ENCODE peak calls at places on chromosome 9, in eight cellular contexts. O is lower leg skin, F is mucosa of descending colon, E is heart right ventricle, T is fibroblast of mammary gland, C is SK-N-SH, Y is cardiac muscle cell, Q is choroid plexus epithelial cell. J is an unnamed sample.

GRCh38 chr9:93422987-93423386 is 28.5 kb upstream of the FAM120A start:
- DNase-seq in O (no peak), T (no peak), E (no peak), Y (no peak), C (no peak), Q (no peak), F (peak), J (no peak)

GRCh38 chr9:98495530-98495929 is 213.2 kb downstream of the GABBR2 start:
- DNase-seq in T (no peak), O (no peak), Y (no peak), F (no peak), C (no peak), E (no peak), Q (no peak), J (no peak)

GRCh38 chr9:68533678-68534077 is 7.0 kb downstream of the TMEM252 start:
- DNase-seq in C (no peak), E (no peak), T (no peak), Y (peak), Q (peak), O (no peak), F (no peak), J (no peak)

GRCh38 chr9:83598487-83598886 is 24.5 kb upstream of the IDNK start:
- DNase-seq in O (no peak), C (no peak), T (peak), Q (peak), F (no peak), Y (peak), E (no peak), J (peak)

GRCh38 chr9:38650564-38650963 is 30.2 kb upstream of the ANKRD18A start:
- DNase-seq in F (no peak), Y (no peak), E (no peak), Q (no peak), T (no peak), C (no peak), O (no peak), J (no peak)

GRCh38 chr9:133351908-133352634 is 4.1 kb downstream of the RPL7A start:
- DNase-seq in O (no peak), C (peak), E (no peak), Q (peak), T (peak), F (peak), Y (peak), J (peak)

GRCh38 chr9:36039121-36039520 is 2.4 kb downstream of the RECK start:
- DNase-seq in F (no peak), C (no peak), O (no peak), E (no peak), Q (no peak), Y (no peak), T (no peak), J (no peak)

GRCh38 chr9:105132576-105132975 is 111.9 kb upstream of the SLC44A1 start:
- DNase-seq in E (no peak), F (no peak), C (no peak), O (no peak), Y (peak), Q (peak), T (peak), J (peak)

GRCh38 chr9:120446681-120447080 is 133.3 kb downstream of the CDK5RAP2 start:
- DNase-seq in Y (peak), E (no peak), Q (peak), T (no peak), C (no peak), F (no peak), O (no peak), J (no peak)

GRCh38 chr9:135392511-135392910 is 87.1 kb upstream of the PPP1R26 start:
- DNase-seq in Y (no peak), E (no peak), Q (no peak), O (no peak), C (no peak), T (no peak), F (no peak), J (no peak)

GRCh38 chr9:93567271-93567959 is 9.0 kb upstream of the PHF2 start:
- DNase-seq in Y (no peak), E (no peak), F (no peak), O (no peak), C (no peak), T (no peak), Q (no peak), J (no peak)

GRCh38 chr9:120911295-120911843 is 15.2 kb downstream of the TRAF1 start:
- DNase-seq in Y (no peak), O (no peak), E (no peak), F (no peak), Q (no peak), T (no peak), C (no peak), J (no peak)

GRCh38 chr9:119829748-119830147 is 460.5 kb upstream of the BRINP1 start:
- DNase-seq in O (no peak), T (no peak), Y (no peak), C (no peak), F (no peak), E (no peak), Q (no peak), J (peak)

GRCh38 chr9:138053321-138053868 is 175.8 kb downstream of the CACNA1B start:
- DNase-seq in Q (no peak), O (no peak), F (no peak), E (no peak), C (peak), Y (no peak), T (no peak), J (no peak)

GRCh38 chr9:125785187-125785840 is 38.1 kb downstream of the PBX3 start:
- DNase-seq in Y (no peak), F (no peak), Q (no peak), O (no peak), T (peak), C (no peak), E (no peak), J (no peak)

GRCh38 chr9:133953621-133953975 is 38.5 kb downstream of the VAV2 start:
- DNase-seq in Y (no peak), O (no peak), C (no peak), Q (no peak), E (peak), F (no peak), T (no peak), J (no peak)

GRCh38 chr9:93133641-93134017 is 422 bp downstream of the NINJ1 start:
- DNase-seq in Q (peak), T (peak), C (peak), E (peak), F (peak), O (no peak), Y (peak), J (peak)

GRCh38 chr9:89955626-89956025 is 350.8 kb downstream of the GADD45G start:
- DNase-seq in Q (no peak), T (no peak), O (no peak), Y (no peak), C (no peak), F (no peak), E (no peak), J (no peak)

GRCh38 chr9:90815183-90815943 is 13.7 kb downstream of the SYK start:
- DNase-seq in O (no peak), T (no peak), F (peak), Y (peak), C (no peak), Q (peak), E (no peak), J (no peak)

GRCh38 chr9:134065720-134066419 is 2.0 kb downstream of the BRD3 start:
- DNase-seq in Q (peak), T (peak), F (peak), O (no peak), E (no peak), C (peak), Y (peak), J (peak)

GRCh38 chr9:2209400-2209799 is 194.3 kb downstream of the SMARCA2 start:
- DNase-seq in T (no peak), Y (no peak), Q (no peak), E (no peak), C (no peak), F (no peak), O (no peak), J (no peak)

GRCh38 chr9:69916950-69917349 is 96.3 kb downstream of the CFAP95 start:
- DNase-seq in T (no peak), E (no peak), Q (no peak), F (no peak), O (no peak), C (no peak), Y (no peak), J (peak)

GRCh38 chr9:121676916-121677315 is 25.5 kb downstream of the DAB2IP start:
- DNase-seq in T (no peak), Y (no peak), O (no peak), F (no peak), C (no peak), Q (no peak), E (no peak), J (no peak)

GRCh38 chr9:69888876-69889585 is 68.4 kb downstream of the CFAP95 start:
- DNase-seq in C (no peak), T (no peak), O (no peak), F (no peak), E (no peak), Y (no peak), Q (no peak), J (no peak)

GRCh38 chr9:76292246-76292645 is 102.0 kb downstream of the RFK start:
- DNase-seq in Q (peak), C (no peak), E (no peak), T (peak), O (no peak), F (no peak), Y (peak), J (no peak)

GRCh38 chr9:91195372-91196012 is 166.2 kb downstream of the AUH start:
- DNase-seq in T (peak), E (no peak), O (no peak), C (no peak), F (no peak), Q (no peak), Y (no peak), J (no peak)

GRCh38 chr9:98640394-98640793 is 68.3 kb downstream of the GABBR2 start:
- DNase-seq in T (no peak), F (no peak), Q (no peak), E (no peak), C (no peak), O (no peak), Y (no peak), J (no peak)

GRCh38 chr9:94648191-94648590 is 8.9 kb upstream of the FBP1 start:
- DNase-seq in E (no peak), T (no peak), Y (no peak), O (no peak), F (no peak), Q (no peak), C (no peak), J (no peak)

GRCh38 chr9:126721531-126722098 is 83.2 kb upstream of the ZBTB43 start:
- DNase-seq in T (no peak), O (no peak), C (no peak), F (no peak), Q (no peak), E (no peak), Y (no peak), J (no peak)

GRCh38 chr9:90825586-90825985 is 24.0 kb downstream of the SYK start:
- DNase-seq in Q (no peak), O (no peak), F (no peak), Y (no peak), C (no peak), T (no peak), E (no peak), J (no peak)

GRCh38 chr9:129945314-129945713 is 97.7 kb downstream of the FNBP1 start:
- DNase-seq in C (no peak), O (no peak), Y (no peak), F (no peak), E (no peak), Q (no peak), T (no peak), J (no peak)

GRCh38 chr9:86043586-86043985 is 55.8 kb downstream of the GOLM1 start:
- DNase-seq in C (no peak), Q (no peak), E (no peak), Y (no peak), F (no peak), O (no peak), T (no peak), J (no peak)

GRCh38 chr9:126861707-126862460 is 1.4 kb downstream of the ZBTB34 start:
- DNase-seq in F (peak), C (no peak), E (no peak), T (peak), Y (peak), Q (peak), O (no peak), J (peak)

GRCh38 chr9:27468000-27468399 is 56.1 kb upstream of the IFNK start:
- DNase-seq in Y (no peak), Q (no peak), C (no peak), O (no peak), E (no peak), T (no peak), F (no peak), J (no peak)

GRCh38 chr9:121107881-121108280 is 33.1 kb downstream of the CNTRL start:
- DNase-seq in F (no peak), C (no peak), Q (no peak), T (no peak), O (no peak), Y (peak), E (no peak), J (no peak)

GRCh38 chr9:106621299-106621920 is 241.6 kb upstream of the ZNF462 start:
- DNase-seq in E (no peak), T (no peak), Q (peak), F (no peak), Y (peak), C (no peak), O (no peak), J (no peak)

GRCh38 chr9:127172066-127172707 is 49.8 kb upstream of the ANGPTL2 start:
- DNase-seq in T (no peak), F (no peak), E (no peak), Q (no peak), O (no peak), C (no peak), Y (no peak), J (no peak)

GRCh38 chr9:2066312-2067273 is 51.4 kb downstream of the SMARCA2 start:
- DNase-seq in Q (peak), T (peak), C (no peak), Y (peak), F (no peak), O (no peak), E (no peak), J (peak)

DNA sequence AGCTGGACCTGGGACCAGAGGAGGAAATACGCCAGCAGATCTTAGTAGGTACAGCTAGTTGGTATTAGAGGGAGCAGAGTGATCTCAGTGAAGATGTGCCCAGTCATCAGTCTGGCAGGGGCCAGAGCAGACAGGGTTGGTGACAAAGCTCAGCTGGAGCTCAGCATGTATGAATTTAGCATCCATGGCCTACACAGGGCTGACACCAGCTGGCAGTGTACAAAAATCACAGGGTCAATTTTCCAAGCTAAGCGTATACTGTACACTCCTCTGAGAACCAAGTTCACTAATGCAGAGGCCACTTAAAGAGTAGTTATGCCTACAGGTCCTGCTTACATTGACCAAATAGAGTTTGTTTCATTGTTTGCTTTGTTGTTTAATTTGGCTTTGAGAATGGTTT is 146.6 kb downstream of the SLC24A2 start:
- DNase-seq in T (peak), Y (peak), O (no peak), E (no peak), Q (no peak), C (peak), F (no peak), J (no peak)
- TF ChIP-seq CTCF in T (no peak), Y (no peak), O (no peak), E (no peak), Q (no peak), C (no peak), F (no peak), J (peak)

DNA sequence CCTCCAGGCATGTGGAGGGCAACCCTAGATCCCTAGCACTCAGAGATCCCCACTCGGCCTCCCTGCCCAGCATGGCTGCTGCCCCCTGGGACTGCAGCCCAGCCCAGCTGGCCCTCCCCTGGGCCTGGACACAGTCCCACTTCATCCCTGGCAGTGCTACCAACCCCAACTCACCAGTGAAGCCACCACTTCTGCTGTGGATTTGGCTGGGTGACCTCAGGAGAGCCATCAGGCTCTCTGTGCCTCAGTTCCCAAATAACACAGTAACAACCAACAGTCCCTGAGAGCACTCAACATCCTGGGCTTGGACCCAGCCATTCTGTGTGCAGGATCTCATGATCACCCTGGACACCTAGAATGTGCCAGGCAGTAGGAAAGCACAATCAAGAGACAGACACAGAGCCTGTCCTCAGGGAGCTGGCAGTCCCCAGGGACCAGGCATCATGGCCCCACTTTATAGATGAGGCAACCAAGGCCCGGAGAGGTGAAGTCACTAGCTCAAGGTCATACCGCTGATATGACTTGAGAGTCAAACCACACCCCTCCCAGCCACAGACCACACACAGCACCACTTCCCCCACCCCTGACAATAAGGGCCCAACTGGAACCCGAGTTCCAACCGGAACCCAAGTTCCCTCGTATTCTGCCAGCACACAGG is 4.7 kb upstream of the PSMB7 start:
- DNase-seq in Q (no peak), Y (no peak), O (no peak), E (no peak), F (no peak), C (no peak), T (no peak), J (no peak)
- TF ChIP-seq CTCF in Q (no peak), Y (no peak), O (no peak), E (no peak), F (no peak), C (no peak), T (no peak), J (no peak)

GRCh38 chr9:113508111-113508749 is 44.7 kb downstream of the RGS3 start:
- DNase-seq in Y (no peak), Q (peak), F (peak), T (peak), C (no peak), O (no peak), E (no peak), J (no peak)
- TF ChIP-seq CTCF in Y (no peak), Q (peak), F (no peak), T (peak), C (peak), O (no peak), E (no peak), J (no peak)

GRCh38 chr9:37390759-37391158 is 31.7 kb upstream of the GRHPR start:
- DNase-seq in O (no peak), F (peak), E (no peak), Q (peak), C (no peak), T (no peak), Y (peak), J (peak)
- TF ChIP-seq CTCF in O (no peak), F (peak), E (no peak), Q (peak), C (peak), T (peak), Y (peak), J (peak)

DNA sequence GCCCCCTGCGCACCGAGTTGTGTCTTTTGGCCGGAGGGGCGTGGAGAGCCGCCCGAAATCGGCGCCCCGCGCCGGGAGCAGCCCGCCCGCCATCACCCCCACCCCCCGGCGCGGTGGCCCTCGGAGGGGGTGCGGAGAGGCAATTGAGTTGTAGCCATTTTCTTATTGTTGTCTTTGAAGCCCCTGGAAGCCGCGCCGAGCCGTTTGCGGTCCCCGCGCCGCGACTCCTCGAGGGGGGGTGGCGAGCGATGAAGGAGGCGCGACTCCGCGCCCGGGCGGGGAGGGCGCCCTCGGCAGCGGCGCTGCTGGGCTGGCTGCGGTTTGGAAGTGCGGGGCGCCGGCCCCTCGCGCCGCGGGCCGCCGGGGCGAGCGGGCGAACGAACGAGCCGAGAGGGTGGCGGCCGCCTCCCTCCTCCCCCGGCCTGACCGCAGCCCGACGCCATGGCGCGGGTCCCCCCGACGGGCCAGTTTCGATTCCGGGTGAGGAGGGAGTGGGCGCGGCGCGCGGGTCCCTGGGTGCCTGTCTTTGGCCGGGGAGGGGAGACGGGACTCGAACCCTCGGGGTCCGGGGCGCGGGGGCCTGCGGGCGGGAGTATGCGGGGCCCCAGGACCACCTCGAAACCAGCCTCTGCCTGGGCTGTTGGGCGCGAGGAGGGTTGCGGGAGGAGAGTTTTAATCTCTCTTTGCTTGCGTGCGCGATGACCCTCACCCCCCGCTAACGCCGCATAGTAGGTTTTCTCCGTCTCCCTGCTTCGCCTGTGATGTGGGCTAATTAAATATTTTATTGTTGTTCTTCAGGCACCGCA is 1.3 kb downstream of the TLE4 start:
- DNase-seq in C (peak), Q (no peak), F (peak), T (no peak), E (peak), O (peak), Y (peak), J (peak)
- TF ChIP-seq CTCF in C (no peak), Q (no peak), F (no peak), T (no peak), E (no peak), O (no peak), Y (no peak), J (no peak)

GRCh38 chr9:88533951-88534455 is 975 bp upstream of the NXNL2 start:
- DNase-seq in T (peak), C (no peak), O (no peak), E (peak), Q (peak), Y (peak), F (peak), J (peak)

GRCh38 chr9:88531920-88532319 is 3.1 kb upstream of the NXNL2 start:
- DNase-seq in O (no peak), Y (no peak), Q (no peak), E (no peak), C (no peak), T (no peak), F (no peak), J (no peak)

GRCh38 chr9:88530051-88530450 is 4.9 kb upstream of the NXNL2 start:
- DNase-seq in T (peak), E (no peak), O (no peak), C (no peak), Y (peak), F (no peak), Q (peak), J (no peak)

GRCh38 chr9:88534456-88535225 is at the start of gene NXNL2:
- DNase-seq in F (peak), C (peak), T (peak), Y (peak), E (peak), O (peak), Q (peak), J (peak)

GRCh38 chr9:88532320-88532719 is 2.7 kb upstream of the NXNL2 start:
- DNase-seq in T (peak), O (peak), F (no peak), C (no peak), Q (peak), Y (peak), E (peak), J (peak)
- TF ChIP-seq CTCF in T (no peak), O (no peak), F (no peak), C (peak), Q (peak), Y (no peak), E (no peak), J (no peak)

J was measured in epithelial cell of esophagus.